ENCODE peak calls at places on chromosomes 4 and X, in ten cellular contexts. B, Z, W, S, T, H, K, P, Y and D are unnamed samples.
A peak's percentile ranks its signal among the peaks of the same experiment; 100 is the strongest.

GRCh38 chrX:114842181-114842580 is 175.2 kb downstream of the IL13RA2 start:
- DNase-seq in B (no peak), Z (no peak), T (no peak), W (no peak), S (no peak), Y (peak; percentile 27), P (no peak), H (no peak), K (no peak), D (no peak)

GRCh38 chrX:20521245-20521644 is 254.5 kb upstream of the RPS6KA3 start:
- DNase-seq in H (no peak), S (no peak), B (no peak), Z (peak; percentile 42), P (no peak), T (no peak), W (no peak), Y (peak; percentile 57), K (no peak), D (no peak)

GRCh38 chr4:89119166-89119565 is 7.8 kb downstream of the TIGD2 start:
- DNase-seq in B (no peak), S (no peak), Y (peak; percentile 51), W (no peak), K (no peak), Z (no peak), H (no peak), P (no peak), T (no peak), D (no peak)

GRCh38 chr4:53929955-53930798 is 134.2 kb downstream of the CHIC2 start:
- DNase-seq in P (peak; percentile 57), Z (peak; percentile 73), S (peak; percentile 50), B (peak; percentile 82), H (peak; percentile 80), K (peak; percentile 41), T (peak; percentile 79), Y (peak; percentile 94), W (peak; percentile 71), D (peak; percentile 73)

GRCh38 chr4:178275671-178276360 is 833.6 kb upstream of the AGA start:
- DNase-seq in K (no peak), T (no peak), W (no peak), P (no peak), Z (no peak), B (no peak), H (no peak), S (no peak), Y (no peak), D (no peak)

GRCh38 chr4:37858877-37859276 is 32.0 kb upstream of the TBC1D1 start:
- DNase-seq in W (no peak), K (no peak), Y (no peak), T (no peak), B (no peak), P (no peak), Z (no peak), H (no peak), S (no peak), D (no peak)

GRCh38 chr4:112857461-112857860 is 192.0 kb upstream of the ANK2 start:
- DNase-seq in Z (peak; percentile 95), H (no peak), Y (peak; percentile 69), S (no peak), T (no peak), B (no peak), W (no peak), P (no peak), K (no peak), D (no peak)

GRCh38 chr4:155339588-155339987 is 37.2 kb downstream of the MAP9 start:
- DNase-seq in Z (no peak), B (no peak), P (no peak), T (no peak), W (peak; percentile 42), H (no peak), S (no peak), K (no peak), Y (peak; percentile 77), D (no peak)

GRCh38 chr4:171646984-171647383 is 166.2 kb upstream of the GALNTL6 start:
- DNase-seq in T (no peak), Y (no peak), K (no peak), S (no peak), B (no peak), P (no peak), H (no peak), W (no peak), Z (no peak), D (no peak)
- H3K4me1 ChIP-seq in T (no peaks in the 10 kb centered on the region), Y (no peaks in the 10 kb centered on the region), K (no peaks in the 10 kb centered on the region), S (no peaks in the 10 kb centered on the region), B (no peaks in the 10 kb centered on the region), P (no peaks in the 10 kb centered on the region), H (no peaks in the 10 kb centered on the region), W (no peaks in the 10 kb centered on the region), Z (no peaks in the 10 kb centered on the region), D (no peaks in the 10 kb centered on the region)

GRCh38 chrX:24025741-24026402 is 1.1 kb downstream of the KLHL15 start:
- DNase-seq in K (no peak), T (peak; percentile 83), H (no peak), W (peak; percentile 25), Z (peak; percentile 24), P (no peak), S (no peak), B (peak; percentile 19), Y (peak; percentile 17), D (peak; percentile 51)

GRCh38 chrX:24026403-24026801 is 584 bp downstream of the KLHL15 start:
- DNase-seq in K (no peak), Z (no peak), S (no peak), B (no peak), T (no peak), W (no peak), P (no peak), Y (no peak), H (no peak), D (no peak)

GRCh38 chrX:24023972-24024664 is 2.9 kb downstream of the KLHL15 start:
- DNase-seq in Y (peak; percentile 8), H (no peak), T (no peak), P (no peak), S (no peak), K (no peak), W (no peak), B (no peak), Z (peak; percentile 8), D (no peak)

GRCh38 chrX:24023538-24023937 is 3.4 kb downstream of the KLHL15 start:
- DNase-seq in T (no peak), P (no peak), K (no peak), B (no peak), W (no peak), Y (no peak), Z (no peak), H (no peak), S (no peak), D (no peak)

DNA sequence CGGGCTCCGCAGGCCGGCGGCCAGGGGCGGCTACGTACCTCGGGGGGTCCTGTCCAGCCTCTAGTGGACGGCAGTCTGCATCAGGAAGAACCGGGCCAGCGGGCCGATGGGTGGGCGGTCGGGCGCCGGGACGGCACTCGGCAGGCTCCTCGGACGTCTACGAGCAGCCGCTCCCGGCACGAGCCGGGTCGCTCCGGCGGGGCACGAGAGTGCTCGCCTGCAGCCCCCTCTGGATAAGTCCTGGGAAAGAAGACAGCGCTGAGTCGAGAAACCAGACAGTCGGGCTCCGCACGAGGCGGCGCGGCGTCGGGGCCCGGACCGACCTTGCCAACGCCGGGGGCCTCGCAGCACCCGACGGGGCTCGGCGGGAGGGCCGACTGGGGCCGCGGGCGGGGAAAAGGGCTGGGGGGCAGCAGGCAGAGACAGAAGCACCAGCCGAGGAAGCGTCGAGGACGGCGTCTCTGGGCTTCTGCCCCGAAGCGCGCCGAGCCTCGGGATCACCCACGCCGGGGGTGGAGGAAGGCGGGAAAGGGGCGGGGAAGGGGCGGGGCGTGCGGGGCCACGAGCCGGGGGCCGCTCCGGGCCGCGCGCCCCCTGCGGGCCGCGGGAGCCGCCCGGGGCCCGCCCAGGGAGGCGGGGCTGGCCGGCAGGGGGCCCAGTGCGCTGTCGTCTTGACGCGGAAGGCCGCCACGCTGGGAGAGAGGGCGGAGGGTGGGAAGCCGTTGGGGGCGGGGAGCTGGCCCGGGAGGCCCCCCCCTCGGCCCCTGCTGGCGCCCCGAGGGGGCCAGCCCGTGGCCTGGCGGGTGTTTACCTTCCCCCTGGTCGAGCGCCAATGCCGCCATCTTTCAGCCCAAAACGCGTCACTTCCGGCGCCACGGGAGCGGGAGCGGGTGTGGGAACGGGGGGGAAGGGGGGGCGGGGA is 1.9 kb downstream of the KLHL15 start:
- DNase-seq in W (peak; percentile 86), B (peak; percentile 78), S (peak; percentile 90), H (peak; percentile 93), Y (peak; percentile 86), P (peak; percentile 90), T (peak; percentile 96), K (peak; percentile 88), Z (peak; percentile 76), D (peak; percentile 74)
- TF ChIP-seq CTCF in W (no peak), B (no peak), S (no peak), H (peak; percentile 31), Y (no peak), P (peak; percentile 14), T (no peak), K (peak; percentile 80), Z (no peak), D (no peak)

GRCh38 chrX:70478521-70478920 is 33.9 kb downstream of the DLG3 start:
- DNase-seq in H (no peak), K (no peak), Z (no peak), T (no peak), W (no peak), Y (no peak), S (no peak), P (no peak), B (no peak), D (no peak)

GRCh38 chrX:70477734-70478075 is 33.1 kb downstream of the DLG3 start:
- DNase-seq in Z (no peak), S (no peak), H (no peak), B (no peak), T (no peak), W (no peak), K (no peak), Y (no peak), P (no peak), D (no peak)

GRCh38 chrX:70476934-70477733 is 32.5 kb downstream of the DLG3 start:
- DNase-seq in B (peak; percentile 52), H (no peak), T (peak; percentile 83), W (peak; percentile 83), S (no peak), K (peak; percentile 8), Z (peak; percentile 31), P (no peak), Y (peak; percentile 79), D (no peak)

GRCh38 chrX:70479197-70479969 is 34.7 kb downstream of the DLG3 start:
- DNase-seq in K (no peak), P (no peak), Z (peak; percentile 60), S (no peak), H (no peak), Y (peak; percentile 88), B (no peak), W (no peak), T (no peak), D (no peak)

DNA sequence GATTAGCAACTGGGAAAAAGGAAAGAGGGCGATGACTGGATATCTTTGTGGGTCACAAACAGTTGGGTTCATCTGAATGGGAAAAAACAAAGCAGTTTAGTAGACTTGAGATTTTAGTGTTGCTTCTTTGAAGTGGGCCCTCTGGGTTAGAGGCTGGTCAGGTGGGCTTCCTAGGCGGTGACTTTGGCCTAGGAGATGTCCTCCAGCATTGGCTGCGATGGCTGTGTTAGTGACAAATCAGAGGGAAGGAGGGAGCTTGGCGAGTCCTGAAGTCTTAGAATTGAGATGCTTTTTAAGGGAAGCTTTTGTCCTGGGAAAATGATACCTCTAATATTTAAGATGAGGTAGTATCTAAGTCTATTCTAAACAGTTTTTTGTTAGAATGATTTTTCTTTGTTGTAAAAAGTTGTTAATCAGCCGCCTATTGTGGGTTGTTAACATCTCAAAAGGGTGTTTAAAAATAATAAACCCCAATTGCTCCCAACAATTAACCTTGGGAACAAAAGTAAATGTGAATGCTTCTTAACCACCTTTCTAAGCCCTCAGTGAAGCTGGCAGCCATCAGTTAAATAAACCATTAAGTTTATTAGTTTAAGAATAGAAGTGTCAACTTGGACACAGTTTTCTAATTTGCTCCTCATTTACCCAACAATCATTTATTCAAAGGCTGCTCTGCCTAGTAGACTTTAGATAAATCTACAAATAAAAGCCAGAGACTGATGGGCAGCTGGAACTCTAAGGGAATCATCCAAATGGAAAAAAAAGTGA is 31.7 kb downstream of the DLG3 start:
- DNase-seq in T (no peak), H (no peak), Z (no peak), P (no peak), S (no peak), K (no peak), Y (no peak), B (no peak), W (no peak), D (no peak)
- H3K27ac ChIP-seq in T (peak overlapping the region; percentile 74), H (peak overlapping the region; percentile 42), Z (no peak overlapping the region), P (peak overlapping the region; percentile 46), S (peak overlapping the region; percentile 87), K (no peak overlapping the region), Y (peak overlapping the region; percentile 99), B (peak overlapping the region; percentile 80), W (peak overlapping the region; percentile 79), D (no peak overlapping the region)

DNA sequence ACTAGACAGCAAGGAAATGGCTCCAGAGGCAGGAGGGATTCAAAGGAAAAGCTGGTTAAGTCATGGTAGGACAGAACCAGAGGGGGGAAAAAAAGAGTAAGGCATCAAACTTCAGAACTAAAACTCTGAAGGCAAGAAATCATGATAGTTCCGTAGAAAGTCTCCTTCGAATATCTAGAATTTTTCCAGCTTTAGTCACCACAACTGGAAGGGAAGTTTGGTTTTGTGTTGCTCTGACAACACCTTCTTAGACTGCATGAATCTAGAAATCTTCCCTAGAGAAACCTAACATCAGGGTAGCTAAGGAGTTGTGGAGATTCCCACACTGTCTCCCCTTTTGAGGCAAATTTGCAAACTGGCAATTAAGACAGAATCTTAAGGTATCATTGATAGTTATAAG is 33.7 kb downstream of the AMMECR1 start:
- DNase-seq in H (no peak), W (no peak), Y (peak; percentile 83), K (no peak), S (no peak), B (no peak), P (no peak), Z (peak; percentile 79), T (no peak), D (no peak)
- H3K4me1 ChIP-seq in H (no peaks in the 10 kb centered on the region), W (no peaks in the 10 kb centered on the region), Y (peaks cover 59% of the 10 kb centered on the region), K (no peaks in the 10 kb centered on the region), S (no peaks in the 10 kb centered on the region), B (no peaks in the 10 kb centered on the region), P (no peaks in the 10 kb centered on the region), Z (peaks cover 17% of the 10 kb centered on the region), T (no peaks in the 10 kb centered on the region), D (no peaks in the 10 kb centered on the region)